ENCODE peak calls at places on chromosomes 12 and 14, in ten cellular contexts. One of them, this sample, is unnamed.

GRCh38 chr12:32651151-32651955 is 27.7 kb upstream of the DNM1L start:
- DNase-seq in stimulated activated CD4-positive, alpha-beta T cell treated with anti-CD3 and anti-CD28 coated beads, TNF-alpha, amount 100 ng/mL, for 1 hour: no peak
- DNase-seq in Daoy: no peak
- DNase-seq in RWPE1: no peak
- DNase-seq in activated CD8-positive, alpha-beta T cell treated with anti-CD3 and anti-CD28 coated beads for 36 hours: no peak
- DNase-seq in neural progenitor cell: no peak
- DNase-seq in GM13976: no peak
- DNase-seq in CD4-positive, CD25-positive, alpha-beta regulatory T cell: no peak
- DNase-seq in suprapubic skin: no peak
- DNase-seq in HCT116: no peak
- DNase-seq in this sample: no peak

GRCh38 chr12:79407671-79408622 is 282.8 kb downstream of the PAWR start:
- DNase-seq in GM13976: peak; percentile 20
- DNase-seq in RWPE1: peak; percentile 48
- DNase-seq in stimulated activated CD4-positive, alpha-beta T cell treated with anti-CD3 and anti-CD28 coated beads, TNF-alpha, amount 100 ng/mL, for 1 hour: no peak
- DNase-seq in Daoy: peak; percentile 87
- DNase-seq in HCT116: peak; percentile 63
- DNase-seq in neural progenitor cell: peak; percentile 72
- DNase-seq in CD4-positive, CD25-positive, alpha-beta regulatory T cell: no peak
- DNase-seq in suprapubic skin: no peak
- DNase-seq in activated CD8-positive, alpha-beta T cell treated with anti-CD3 and anti-CD28 coated beads for 36 hours: peak; percentile 26
- DNase-seq in this sample: no peak

GRCh38 chr14:45785240-45785639 is 532.2 kb upstream of the MIS18BP1 start:
- DNase-seq in neural progenitor cell: no peak
- DNase-seq in Daoy: no peak
- DNase-seq in GM13976: no peak
- DNase-seq in RWPE1: peak; percentile 11
- DNase-seq in CD4-positive, CD25-positive, alpha-beta regulatory T cell: no peak
- DNase-seq in HCT116: no peak
- DNase-seq in stimulated activated CD4-positive, alpha-beta T cell treated with anti-CD3 and anti-CD28 coated beads, TNF-alpha, amount 100 ng/mL, for 1 hour: no peak
- DNase-seq in suprapubic skin: no peak
- DNase-seq in activated CD8-positive, alpha-beta T cell treated with anti-CD3 and anti-CD28 coated beads for 36 hours: no peak
- DNase-seq in this sample: no peak

GRCh38 chr12:104719700-104720345 is 238.3 kb downstream of the SLC41A2 start:
- DNase-seq in activated CD8-positive, alpha-beta T cell treated with anti-CD3 and anti-CD28 coated beads for 36 hours: no peak
- DNase-seq in GM13976: no peak
- DNase-seq in suprapubic skin: no peak
- DNase-seq in stimulated activated CD4-positive, alpha-beta T cell treated with anti-CD3 and anti-CD28 coated beads, TNF-alpha, amount 100 ng/mL, for 1 hour: no peak
- DNase-seq in RWPE1: no peak
- DNase-seq in CD4-positive, CD25-positive, alpha-beta regulatory T cell: no peak
- DNase-seq in Daoy: no peak
- DNase-seq in neural progenitor cell: no peak
- DNase-seq in HCT116: no peak
- DNase-seq in this sample: no peak

GRCh38 chr12:98058838-98059237 is 456.6 kb upstream of the TMPO start:
- DNase-seq in RWPE1: no peak
- DNase-seq in CD4-positive, CD25-positive, alpha-beta regulatory T cell: no peak
- DNase-seq in suprapubic skin: no peak
- DNase-seq in stimulated activated CD4-positive, alpha-beta T cell treated with anti-CD3 and anti-CD28 coated beads, TNF-alpha, amount 100 ng/mL, for 1 hour: no peak
- DNase-seq in Daoy: no peak
- DNase-seq in activated CD8-positive, alpha-beta T cell treated with anti-CD3 and anti-CD28 coated beads for 36 hours: no peak
- DNase-seq in GM13976: no peak
- DNase-seq in HCT116: no peak
- DNase-seq in neural progenitor cell: peak; percentile 52
- DNase-seq in this sample: no peak

GRCh38 chr12:111093428-111094142 is 173.2 kb upstream of the MYL2 start:
- DNase-seq in neural progenitor cell: no peak
- DNase-seq in activated CD8-positive, alpha-beta T cell treated with anti-CD3 and anti-CD28 coated beads for 36 hours: peak; percentile 68
- DNase-seq in stimulated activated CD4-positive, alpha-beta T cell treated with anti-CD3 and anti-CD28 coated beads, TNF-alpha, amount 100 ng/mL, for 1 hour: no peak
- DNase-seq in RWPE1: no peak
- DNase-seq in CD4-positive, CD25-positive, alpha-beta regulatory T cell: no peak
- DNase-seq in GM13976: peak; percentile 72
- DNase-seq in Daoy: no peak
- DNase-seq in HCT116: no peak
- DNase-seq in suprapubic skin: no peak
- DNase-seq in this sample: no peak

GRCh38 chr14:74551903-74552371 is 58.4 kb downstream of the ISCA2 start:
- DNase-seq in suprapubic skin: no peak
- DNase-seq in neural progenitor cell: peak; percentile 44
- DNase-seq in RWPE1: no peak
- DNase-seq in stimulated activated CD4-positive, alpha-beta T cell treated with anti-CD3 and anti-CD28 coated beads, TNF-alpha, amount 100 ng/mL, for 1 hour: no peak
- DNase-seq in Daoy: no peak
- DNase-seq in CD4-positive, CD25-positive, alpha-beta regulatory T cell: no peak
- DNase-seq in HCT116: no peak
- DNase-seq in activated CD8-positive, alpha-beta T cell treated with anti-CD3 and anti-CD28 coated beads for 36 hours: no peak
- DNase-seq in GM13976: no peak
- DNase-seq in this sample: no peak

GRCh38 chr12:126432780-126433179 is 1367.5 kb downstream of the AACS start:
- DNase-seq in HCT116: no peak
- DNase-seq in stimulated activated CD4-positive, alpha-beta T cell treated with anti-CD3 and anti-CD28 coated beads, TNF-alpha, amount 100 ng/mL, for 1 hour: no peak
- DNase-seq in Daoy: no peak
- DNase-seq in GM13976: no peak
- DNase-seq in suprapubic skin: no peak
- DNase-seq in neural progenitor cell: no peak
- DNase-seq in RWPE1: no peak
- DNase-seq in CD4-positive, CD25-positive, alpha-beta regulatory T cell: no peak
- DNase-seq in activated CD8-positive, alpha-beta T cell treated with anti-CD3 and anti-CD28 coated beads for 36 hours: no peak
- DNase-seq in this sample: no peak

GRCh38 chr12:67826946-67827719 is 162.1 kb upstream of the IFNG-AS1 start:
- DNase-seq in HCT116: no peak
- DNase-seq in GM13976: no peak
- DNase-seq in suprapubic skin: no peak
- DNase-seq in neural progenitor cell: no peak
- DNase-seq in stimulated activated CD4-positive, alpha-beta T cell treated with anti-CD3 and anti-CD28 coated beads, TNF-alpha, amount 100 ng/mL, for 1 hour: no peak
- DNase-seq in Daoy: peak; percentile 61
- DNase-seq in RWPE1: no peak
- DNase-seq in CD4-positive, CD25-positive, alpha-beta regulatory T cell: no peak
- DNase-seq in activated CD8-positive, alpha-beta T cell treated with anti-CD3 and anti-CD28 coated beads for 36 hours: no peak
- DNase-seq in this sample: no peak

GRCh38 chr14:61750708-61751474 is 11.3 kb upstream of the SNAPC1 start:
- DNase-seq in GM13976: peak; percentile 90
- DNase-seq in CD4-positive, CD25-positive, alpha-beta regulatory T cell: peak; percentile 74
- DNase-seq in suprapubic skin: peak; percentile 89
- DNase-seq in stimulated activated CD4-positive, alpha-beta T cell treated with anti-CD3 and anti-CD28 coated beads, TNF-alpha, amount 100 ng/mL, for 1 hour: peak; percentile 41
- DNase-seq in HCT116: peak; percentile 70
- DNase-seq in activated CD8-positive, alpha-beta T cell treated with anti-CD3 and anti-CD28 coated beads for 36 hours: peak; percentile 91
- DNase-seq in RWPE1: peak; percentile 80
- DNase-seq in neural progenitor cell: no peak
- DNase-seq in Daoy: peak; percentile 81
- DNase-seq in this sample: peak; percentile 95

GRCh38 chr14:94180655-94181271 is 6.6 kb downstream of the PPP4R4 start:
- DNase-seq in RWPE1: peak; percentile 29
- DNase-seq in HCT116: peak; percentile 35
- DNase-seq in neural progenitor cell: peak; percentile 42
- DNase-seq in suprapubic skin: no peak
- DNase-seq in activated CD8-positive, alpha-beta T cell treated with anti-CD3 and anti-CD28 coated beads for 36 hours: no peak
- DNase-seq in GM13976: peak; percentile 43
- DNase-seq in stimulated activated CD4-positive, alpha-beta T cell treated with anti-CD3 and anti-CD28 coated beads, TNF-alpha, amount 100 ng/mL, for 1 hour: no peak
- DNase-seq in Daoy: peak; percentile 36
- DNase-seq in CD4-positive, CD25-positive, alpha-beta regulatory T cell: no peak
- DNase-seq in this sample: no peak

GRCh38 chr12:10689146-10689545 is 15.3 kb upstream of the STYK1 start:
- DNase-seq in HCT116: no peak
- DNase-seq in neural progenitor cell: no peak
- DNase-seq in stimulated activated CD4-positive, alpha-beta T cell treated with anti-CD3 and anti-CD28 coated beads, TNF-alpha, amount 100 ng/mL, for 1 hour: no peak
- DNase-seq in CD4-positive, CD25-positive, alpha-beta regulatory T cell: no peak
- DNase-seq in activated CD8-positive, alpha-beta T cell treated with anti-CD3 and anti-CD28 coated beads for 36 hours: no peak
- DNase-seq in GM13976: no peak
- DNase-seq in RWPE1: no peak
- DNase-seq in suprapubic skin: no peak
- DNase-seq in Daoy: no peak
- DNase-seq in this sample: no peak

GRCh38 chr14:95683793-95684192 is 2.4 kb upstream of the TCL1B start:
- DNase-seq in suprapubic skin: no peak
- DNase-seq in neural progenitor cell: peak; percentile 25
- DNase-seq in CD4-positive, CD25-positive, alpha-beta regulatory T cell: no peak
- DNase-seq in stimulated activated CD4-positive, alpha-beta T cell treated with anti-CD3 and anti-CD28 coated beads, TNF-alpha, amount 100 ng/mL, for 1 hour: no peak
- DNase-seq in Daoy: no peak
- DNase-seq in activated CD8-positive, alpha-beta T cell treated with anti-CD3 and anti-CD28 coated beads for 36 hours: peak; percentile 16
- DNase-seq in RWPE1: no peak
- DNase-seq in HCT116: peak; percentile 32
- DNase-seq in GM13976: peak; percentile 77
- DNase-seq in this sample: no peak

This sample was measured in mesenteric fat pad.